ENCODE peak calls at places on chromosome 11, in four cellular contexts. E is dermis blood vessel endothelial cell, X is GM10248, T is neural progenitor cell. O is an unnamed sample.

GRCh38 chr11:22430286-22430685 is 92.1 kb downstream of the SLC17A6 start:
- DNase-seq in E (no peak), T (no peak), X (no peak), O (no peak)

GRCh38 chr11:119422505-119423416 is at the start of gene THY1:
- DNase-seq in T (peak), X (no peak), E (no peak), O (peak)

GRCh38 chr11:1852885-1853284 is at the start of gene LSP1:
- DNase-seq in E (no peak), X (peak), T (no peak), O (peak)

GRCh38 chr11:15800121-15800800 is 556.1 kb downstream of the SOX6 start:
- DNase-seq in X (no peak), E (no peak), T (no peak), O (no peak)

GRCh38 chr11:79444923-79445322 is 4.1 kb upstream of the TENM4 start:
- DNase-seq in E (no peak), X (no peak), T (no peak), O (no peak)

GRCh38 chr11:57764972-57765371 is 3.4 kb downstream of the CTNND1 start:
- DNase-seq in T (no peak), X (no peak), E (no peak), O (no peak)

GRCh38 chr11:1815311-1815710 is 19.5 kb upstream of the SYT8 start:
- DNase-seq in X (no peak), E (no peak), T (no peak), O (no peak)

GRCh38 chr11:46541593-46542371 is 52.0 kb downstream of the AMBRA1 start:
- DNase-seq in T (no peak), X (no peak), E (no peak), O (no peak)

GRCh38 chr11:62264004-62264403 is 6.0 kb upstream of the SCGB2A2 start:
- DNase-seq in X (no peak), T (no peak), E (peak), O (no peak)

GRCh38 chr11:74139151-74139918 is 31.5 kb downstream of the C2CD3 start:
- DNase-seq in X (no peak), T (no peak), E (peak), O (no peak)

GRCh38 chr11:251550-251949 is 14.8 kb downstream of the PSMD13 start:
- DNase-seq in E (no peak), X (no peak), T (no peak), O (no peak)

GRCh38 chr11:109729761-109730160 is 307.8 kb downstream of the C11orf87 start:
- DNase-seq in E (no peak), T (no peak), X (no peak), O (no peak)

GRCh38 chr11:131969261-131969660 is 598.8 kb downstream of the NTM start:
- DNase-seq in T (no peak), X (no peak), E (no peak), O (no peak)

GRCh38 chr11:58394195-58394594 is 12.5 kb downstream of the OR5B3 start:
- DNase-seq in E (peak), T (no peak), X (no peak), O (no peak)

GRCh38 chr11:76238551-76238950 is 32.2 kb upstream of the WNT11 start:
- DNase-seq in T (no peak), E (no peak), X (no peak), O (no peak)

GRCh38 chr11:45036733-45037132 is 86.0 kb upstream of the TP53I11 start:
- DNase-seq in X (no peak), E (no peak), T (no peak), O (no peak)

GRCh38 chr11:26844963-26845362 is 123.1 kb upstream of the SLC5A12 start:
- DNase-seq in X (no peak), E (no peak), T (no peak), O (no peak)

GRCh38 chr11:62930157-62930556 is 9.0 kb upstream of the CHRM1 start:
- DNase-seq in X (no peak), E (no peak), T (no peak), O (no peak)

GRCh38 chr11:34318111-34319037 is 39.4 kb downstream of the ABTB2 start:
- DNase-seq in T (no peak), X (no peak), E (no peak), O (no peak)

GRCh38 chr11:125720781-125721180 is 25.3 kb upstream of the PATE1 start:
- DNase-seq in T (no peak), E (no peak), X (no peak), O (no peak)

GRCh38 chr11:69293819-69294505 is at the start of gene MYEOV:
- DNase-seq in X (peak), E (peak), T (peak), O (peak)

GRCh38 chr11:67022961-67023956 is at the start of gene SYT12:
- DNase-seq in T (peak), X (peak), E (peak), O (no peak)